ENCODE peak calls at places on chromosomes 2 and 18, in six cellular contexts. One of them, this sample, is unnamed.

GRCh38 chr18:54702687-54703086 is 111.6 kb downstream of the DYNAP start:
- DNase-seq in HTR-8/SVneo: no peak
- DNase-seq in T-helper 17 cell: no peak
- DNase-seq in right cardiac atrium: no peak
- DNase-seq in dermis microvascular lymphatic vessel endothelial cell: no peak
- DNase-seq in activated CD4-positive, alpha-beta T cell treated with anti-CD3 and anti-CD28 coated beads, Interleukin-2, amount 50 U/mL, for 24 hours: no peak
- DNase-seq in this sample: no peak

GRCh38 chr2:126866451-126866850 is 32.2 kb upstream of the TEX51 start:
- DNase-seq in HTR-8/SVneo: no peak
- DNase-seq in T-helper 17 cell: no peak
- DNase-seq in right cardiac atrium: no peak
- DNase-seq in dermis microvascular lymphatic vessel endothelial cell: no peak
- DNase-seq in activated CD4-positive, alpha-beta T cell treated with anti-CD3 and anti-CD28 coated beads, Interleukin-2, amount 50 U/mL, for 24 hours: no peak
- DNase-seq in this sample: no peak

GRCh38 chr2:30615926-30616325 is 168.9 kb downstream of the LCLAT1 start:
- DNase-seq in HTR-8/SVneo: no peak
- DNase-seq in T-helper 17 cell: no peak
- DNase-seq in right cardiac atrium: no peak
- DNase-seq in dermis microvascular lymphatic vessel endothelial cell: no peak
- DNase-seq in activated CD4-positive, alpha-beta T cell treated with anti-CD3 and anti-CD28 coated beads, Interleukin-2, amount 50 U/mL, for 24 hours: no peak
- DNase-seq in this sample: no peak

GRCh38 chr18:37483221-37483971 is 82.2 kb downstream of the CELF4 start:
- DNase-seq in HTR-8/SVneo: peak
- DNase-seq in T-helper 17 cell: no peak
- DNase-seq in right cardiac atrium: no peak
- DNase-seq in dermis microvascular lymphatic vessel endothelial cell: peak
- DNase-seq in activated CD4-positive, alpha-beta T cell treated with anti-CD3 and anti-CD28 coated beads, Interleukin-2, amount 50 U/mL, for 24 hours: no peak
- DNase-seq in this sample: no peak

GRCh38 chr2:191115801-191116200 is 35.0 kb downstream of the STAT4 start:
- DNase-seq in HTR-8/SVneo: no peak
- DNase-seq in T-helper 17 cell: no peak
- DNase-seq in right cardiac atrium: no peak
- DNase-seq in dermis microvascular lymphatic vessel endothelial cell: no peak
- DNase-seq in activated CD4-positive, alpha-beta T cell treated with anti-CD3 and anti-CD28 coated beads, Interleukin-2, amount 50 U/mL, for 24 hours: no peak
- DNase-seq in this sample: no peak

GRCh38 chr2:191341436-191341835 is 96.2 kb downstream of the MYO1B start:
- DNase-seq in HTR-8/SVneo: no peak
- DNase-seq in T-helper 17 cell: no peak
- DNase-seq in right cardiac atrium: no peak
- DNase-seq in dermis microvascular lymphatic vessel endothelial cell: peak
- DNase-seq in activated CD4-positive, alpha-beta T cell treated with anti-CD3 and anti-CD28 coated beads, Interleukin-2, amount 50 U/mL, for 24 hours: no peak
- DNase-seq in this sample: no peak

GRCh38 chr2:218028562-218029348 is 26.0 kb upstream of the TNS1 start:
- DNase-seq in HTR-8/SVneo: no peak
- DNase-seq in T-helper 17 cell: no peak
- DNase-seq in right cardiac atrium: no peak
- DNase-seq in dermis microvascular lymphatic vessel endothelial cell: no peak
- DNase-seq in activated CD4-positive, alpha-beta T cell treated with anti-CD3 and anti-CD28 coated beads, Interleukin-2, amount 50 U/mL, for 24 hours: no peak
- DNase-seq in this sample: no peak

GRCh38 chr2:22787745-22788144 is 597.2 kb upstream of the KLHL29 start:
- DNase-seq in HTR-8/SVneo: no peak
- DNase-seq in T-helper 17 cell: no peak
- DNase-seq in right cardiac atrium: no peak
- DNase-seq in dermis microvascular lymphatic vessel endothelial cell: no peak
- DNase-seq in activated CD4-positive, alpha-beta T cell treated with anti-CD3 and anti-CD28 coated beads, Interleukin-2, amount 50 U/mL, for 24 hours: no peak
- DNase-seq in this sample: no peak

This sample was measured in ovary.